ENCODE peak calls at places on chromosomes 7 and 10, in eight cellular contexts. One of them, this sample, is unnamed.

GRCh38 chr7:32223071-32223650 is 153.0 kb upstream of the PDE1C start:
- DNase-seq in CD8-positive, alpha-beta T cell: no peak
- DNase-seq in retinal pigment epithelial cell: no peak
- DNase-seq in right cardiac atrium: no peak
- DNase-seq in nephron progenitor cell: no peak
- DNase-seq in fibroblast of villous mesenchyme: no peak
- DNase-seq in non-pigmented ciliary epithelial cell: no peak
- DNase-seq in T follicular helper cell: no peak
- DNase-seq in this sample: no peak

GRCh38 chr7:70621954-70622596 is 509.9 kb upstream of the GALNT17 start:
- DNase-seq in non-pigmented ciliary epithelial cell: no peak
- DNase-seq in nephron progenitor cell: no peak
- DNase-seq in T follicular helper cell: no peak
- DNase-seq in fibroblast of villous mesenchyme: no peak
- DNase-seq in CD8-positive, alpha-beta T cell: no peak
- DNase-seq in right cardiac atrium: no peak
- DNase-seq in retinal pigment epithelial cell: no peak
- DNase-seq in this sample: no peak

GRCh38 chr7:55366461-55367138 is 1.5 kb downstream of the LANCL2 start:
- DNase-seq in right cardiac atrium: no peak
- DNase-seq in T follicular helper cell: no peak
- DNase-seq in fibroblast of villous mesenchyme: no peak
- DNase-seq in non-pigmented ciliary epithelial cell: no peak
- DNase-seq in retinal pigment epithelial cell: no peak
- DNase-seq in nephron progenitor cell: peak
- DNase-seq in CD8-positive, alpha-beta T cell: no peak
- DNase-seq in this sample: peak

GRCh38 chr10:10564081-10564480 is 453.6 kb upstream of the CELF2 start:
- DNase-seq in CD8-positive, alpha-beta T cell: no peak
- DNase-seq in nephron progenitor cell: no peak
- DNase-seq in T follicular helper cell: no peak
- DNase-seq in non-pigmented ciliary epithelial cell: no peak
- DNase-seq in retinal pigment epithelial cell: no peak
- DNase-seq in right cardiac atrium: no peak
- DNase-seq in fibroblast of villous mesenchyme: no peak
- DNase-seq in this sample: peak

GRCh38 chr10:119625570-119626280 is 25.5 kb upstream of the BAG3 start:
- DNase-seq in retinal pigment epithelial cell: no peak
- DNase-seq in nephron progenitor cell: no peak
- DNase-seq in non-pigmented ciliary epithelial cell: no peak
- DNase-seq in CD8-positive, alpha-beta T cell: no peak
- DNase-seq in fibroblast of villous mesenchyme: no peak
- DNase-seq in T follicular helper cell: no peak
- DNase-seq in right cardiac atrium: no peak
- DNase-seq in this sample: no peak

GRCh38 chr7:65892832-65893231 is 20.0 kb downstream of the VKORC1L1 start:
- DNase-seq in nephron progenitor cell: no peak
- DNase-seq in retinal pigment epithelial cell: no peak
- DNase-seq in non-pigmented ciliary epithelial cell: no peak
- DNase-seq in T follicular helper cell: no peak
- DNase-seq in right cardiac atrium: no peak
- DNase-seq in CD8-positive, alpha-beta T cell: no peak
- DNase-seq in fibroblast of villous mesenchyme: peak
- DNase-seq in this sample: peak

GRCh38 chr7:32163141-32163806 is 93.1 kb upstream of the PDE1C start:
- DNase-seq in CD8-positive, alpha-beta T cell: no peak
- DNase-seq in non-pigmented ciliary epithelial cell: peak
- DNase-seq in T follicular helper cell: no peak
- DNase-seq in retinal pigment epithelial cell: peak
- DNase-seq in right cardiac atrium: peak
- DNase-seq in nephron progenitor cell: no peak
- DNase-seq in fibroblast of villous mesenchyme: peak
- DNase-seq in this sample: peak

GRCh38 chr10:122421054-122421625 is 33.3 kb upstream of the ARMS2 start:
- DNase-seq in non-pigmented ciliary epithelial cell: no peak
- DNase-seq in fibroblast of villous mesenchyme: no peak
- DNase-seq in nephron progenitor cell: no peak
- DNase-seq in retinal pigment epithelial cell: no peak
- DNase-seq in CD8-positive, alpha-beta T cell: no peak
- DNase-seq in T follicular helper cell: no peak
- DNase-seq in right cardiac atrium: no peak
- DNase-seq in this sample: no peak

GRCh38 chr10:110174201-110174600 is 33.2 kb upstream of the MXI1 start:
- DNase-seq in CD8-positive, alpha-beta T cell: no peak
- DNase-seq in T follicular helper cell: no peak
- DNase-seq in non-pigmented ciliary epithelial cell: no peak
- DNase-seq in nephron progenitor cell: no peak
- DNase-seq in right cardiac atrium: no peak
- DNase-seq in retinal pigment epithelial cell: no peak
- DNase-seq in fibroblast of villous mesenchyme: no peak
- DNase-seq in this sample: no peak

GRCh38 chr10:12051241-12051640 is 8.6 kb upstream of the UPF2 start:
- DNase-seq in fibroblast of villous mesenchyme: no peak
- DNase-seq in right cardiac atrium: no peak
- DNase-seq in nephron progenitor cell: no peak
- DNase-seq in non-pigmented ciliary epithelial cell: no peak
- DNase-seq in T follicular helper cell: no peak
- DNase-seq in retinal pigment epithelial cell: no peak
- DNase-seq in CD8-positive, alpha-beta T cell: no peak
- DNase-seq in this sample: no peak

GRCh38 chr7:44743750-44744149 is 4.9 kb upstream of the ZMIZ2 start:
- DNase-seq in nephron progenitor cell: no peak
- DNase-seq in CD8-positive, alpha-beta T cell: no peak
- DNase-seq in retinal pigment epithelial cell: no peak
- DNase-seq in fibroblast of villous mesenchyme: no peak
- DNase-seq in T follicular helper cell: no peak
- DNase-seq in non-pigmented ciliary epithelial cell: no peak
- DNase-seq in right cardiac atrium: no peak
- DNase-seq in this sample: no peak

GRCh38 chr7:48139461-48139860 is 31.8 kb upstream of the ABCA13 start:
- DNase-seq in CD8-positive, alpha-beta T cell: no peak
- DNase-seq in nephron progenitor cell: no peak
- DNase-seq in T follicular helper cell: no peak
- DNase-seq in non-pigmented ciliary epithelial cell: no peak
- DNase-seq in retinal pigment epithelial cell: no peak
- DNase-seq in right cardiac atrium: no peak
- DNase-seq in fibroblast of villous mesenchyme: peak
- DNase-seq in this sample: peak

GRCh38 chr7:44222776-44223261 is 22.0 kb downstream of the YKT6 start:
- DNase-seq in T follicular helper cell: no peak
- DNase-seq in non-pigmented ciliary epithelial cell: no peak
- DNase-seq in nephron progenitor cell: no peak
- DNase-seq in retinal pigment epithelial cell: no peak
- DNase-seq in right cardiac atrium: peak
- DNase-seq in CD8-positive, alpha-beta T cell: no peak
- DNase-seq in fibroblast of villous mesenchyme: no peak
- DNase-seq in this sample: no peak

GRCh38 chr10:100014129-100014762 is 4.5 kb upstream of the DNMBP start:
- DNase-seq in fibroblast of villous mesenchyme: no peak
- DNase-seq in retinal pigment epithelial cell: no peak
- DNase-seq in right cardiac atrium: no peak
- DNase-seq in nephron progenitor cell: no peak
- DNase-seq in T follicular helper cell: no peak
- DNase-seq in CD8-positive, alpha-beta T cell: no peak
- DNase-seq in non-pigmented ciliary epithelial cell: no peak
- DNase-seq in this sample: no peak

GRCh38 chr7:47771990-47772360 is 176.3 kb downstream of the PKD1L1 start:
- DNase-seq in CD8-positive, alpha-beta T cell: no peak
- DNase-seq in non-pigmented ciliary epithelial cell: no peak
- DNase-seq in right cardiac atrium: no peak
- DNase-seq in fibroblast of villous mesenchyme: no peak
- DNase-seq in T follicular helper cell: no peak
- DNase-seq in retinal pigment epithelial cell: no peak
- DNase-seq in nephron progenitor cell: peak
- DNase-seq in this sample: no peak

GRCh38 chr10:13272164-13272571 is 27.7 kb downstream of the PHYH start:
- DNase-seq in non-pigmented ciliary epithelial cell: no peak
- DNase-seq in right cardiac atrium: peak
- DNase-seq in nephron progenitor cell: no peak
- DNase-seq in retinal pigment epithelial cell: no peak
- DNase-seq in CD8-positive, alpha-beta T cell: no peak
- DNase-seq in T follicular helper cell: no peak
- DNase-seq in fibroblast of villous mesenchyme: peak
- DNase-seq in this sample: no peak